ENCODE peak calls at places on chromosomes 4 and X, in four cellular contexts. Q is testis, U is right atrium auricular region, O is K562. S is an unnamed sample.

GRCh38 chr4:153222790-153223417 is 18.7 kb downstream of the TRIM2 start:
- DNase-seq in U (no peak), O (no peak), Q (peak; percentile 70), S (no peak)

GRCh38 chrX:70262952-70263567 is 3.1 kb upstream of the P2RY4 start:
- DNase-seq in U (no peak), Q (peak; percentile 47), O (peak; percentile 45), S (no peak)

GRCh38 chr4:6755088-6755753 is 27.3 kb upstream of the KIAA0232 start:
- DNase-seq in O (no peak), U (no peak), Q (peak; percentile 25), S (no peak)

GRCh38 chrX:135170877-135171519 is at the start of gene CT55:
- DNase-seq in Q (peak; percentile 31), O (peak; percentile 91), U (no peak), S (no peak)

GRCh38 chr4:94486372-94486801 is 34.6 kb downstream of the PDLIM5 start:
- DNase-seq in U (no peak), O (no peak), Q (no peak), S (no peak)

GRCh38 chrX:136910565-136911040 is 30.1 kb upstream of the RBMX start:
- DNase-seq in U (no peak), Q (no peak), O (no peak), S (no peak)

GRCh38 chr4:38924266-38924827 is 56.7 kb downstream of the FAM114A1 start:
- DNase-seq in O (no peak), Q (no peak), U (no peak), S (no peak)

GRCh38 chr4:81470456-81471327 is 1.0 kb downstream of the RASGEF1B start:
- DNase-seq in Q (peak; percentile 73), O (peak; percentile 7), U (peak; percentile 82), S (peak; percentile 14)

GRCh38 chrX:147978931-147979330 is 2.2 kb upstream of the FMR1NB start:
- DNase-seq in Q (no peak), U (no peak), O (no peak), S (no peak)

GRCh38 chrX:111830561-111830960 is 45.4 kb upstream of the TRPC5OS start:
- DNase-seq in Q (no peak), O (no peak), U (no peak), S (no peak)

GRCh38 chrX:31546130-31546529 is 474.3 kb upstream of the FTHL17 start:
- DNase-seq in Q (no peak), U (no peak), O (no peak), S (no peak)

GRCh38 chr4:57110635-57111546 is 706 bp upstream of the IGFBP7 start:
- DNase-seq in U (peak; percentile 72), Q (peak; percentile 60), O (no peak), S (no peak)

GRCh38 chr4:139014391-139015268 is 951 bp upstream of the NOCT start:
- DNase-seq in U (no peak), O (no peak), Q (no peak), S (no peak)

GRCh38 chr4:70992354-70992753 is 1.1 kb upstream of the DCK start:
- DNase-seq in U (no peak), O (no peak), Q (no peak), S (no peak)

GRCh38 chr4:42865572-42866189 is 26.8 kb upstream of the GRXCR1 start:
- DNase-seq in U (peak; percentile 65), O (peak; percentile 22), Q (peak; percentile 78), S (peak; percentile 47)

GRCh38 chr4:92303621-92304027 is at the start of gene GRID2:
- DNase-seq in O (no peak), U (no peak), Q (peak; percentile 23), S (no peak)

GRCh38 chr4:39367166-39367565 is 1.0 kb upstream of the RFC1 start:
- DNase-seq in O (no peak), U (no peak), Q (no peak), S (no peak)

GRCh38 chr4:1056671-1057402 is 45.4 kb downstream of the FGFRL1 start:
- DNase-seq in O (no peak), Q (no peak), U (no peak), S (no peak)

GRCh38 chrX:1313788-1314187 is 22.8 kb upstream of the IL3RA start:
- DNase-seq in O (no peak), U (no peak), Q (no peak), S (no peak)

GRCh38 chr4:126718161-126718560 is 914.6 kb upstream of the INTU start:
- DNase-seq in U (no peak), Q (no peak), O (peak; percentile 27), S (no peak)

GRCh38 chr4:153432971-153433752 is 33.0 kb upstream of the TMEM131L start:
- DNase-seq in O (peak; percentile 50), U (peak; percentile 70), Q (peak; percentile 32), S (peak; percentile 47)

GRCh38 chrX:2632533-2633504 is 58.3 kb upstream of the CD99 start:
- DNase-seq in Q (no peak), O (no peak), U (no peak), S (no peak)

GRCh38 chr4:53541577-53542206 is 49.6 kb downstream of the LNX1 start:
- DNase-seq in O (no peak), U (no peak), Q (no peak), S (no peak)

GRCh38 chr4:168119100-168119499 is 26.8 kb downstream of the ANXA10 start:
- DNase-seq in Q (no peak), U (no peak), O (no peak), S (no peak)

GRCh38 chr4:43103048-43103447 is 210.5 kb downstream of the GRXCR1 start:
- DNase-seq in O (no peak), U (no peak), Q (no peak), S (no peak)

GRCh38 chr4:177404980-177405379 is 37.3 kb downstream of the AGA start:
- DNase-seq in U (no peak), Q (no peak), O (no peak), S (no peak)

GRCh38 chr4:29131304-29131703 is 1588.9 kb upstream of the PCDH7 start:
- DNase-seq in U (no peak), O (no peak), Q (no peak), S (no peak)

GRCh38 chr4:54268151-54268550 is 39.1 kb downstream of the PDGFRA start:
- DNase-seq in U (no peak), Q (no peak), O (no peak), S (no peak)

GRCh38 chr4:70868778-70869177 is 29.1 kb upstream of the GRSF1 start:
- DNase-seq in O (no peak), U (no peak), Q (no peak), S (no peak)

GRCh38 chrX:72609313-72609712 is 36.7 kb upstream of the HDAC8 start:
- DNase-seq in Q (no peak), O (peak; percentile 5), U (no peak), S (no peak)
- TF ChIP-seq CTCF in Q (no peak), O (peak; percentile 17), U (no peak), S (no peak)

GRCh38 chr4:151202381-151202780 is 74.6 kb upstream of the PRSS48 start:
- DNase-seq in Q (no peak), U (no peak), O (no peak), S (no peak)
- H3K4me1 ChIP-seq in Q (peaks cover 36% of the 10 kb centered on the region), U (no peaks in the 10 kb centered on the region), O (no peaks in the 10 kb centered on the region), S (no peaks in the 10 kb centered on the region)

DNA sequence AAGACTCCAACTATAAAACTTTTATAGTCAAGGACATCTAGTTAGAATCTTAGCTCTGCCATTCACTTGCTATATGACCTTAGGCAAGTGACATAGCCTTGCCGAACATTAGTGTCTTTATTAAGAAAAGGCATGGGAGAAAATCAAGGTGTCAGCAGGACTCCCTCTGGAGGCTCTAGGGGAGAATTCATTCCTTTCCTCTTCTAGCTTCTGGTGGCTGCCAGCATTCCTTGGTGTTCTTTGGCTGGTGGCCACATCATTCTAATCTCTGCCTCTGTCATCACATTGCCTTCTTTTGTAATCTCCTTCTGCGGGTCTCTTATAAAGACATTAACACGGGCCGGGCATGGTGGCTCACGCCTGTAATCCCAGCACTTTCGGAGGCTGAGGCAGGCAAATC is 99.8 kb downstream of the PPP1R2C start:
- DNase-seq in U (no peak), O (no peak), Q (peak; percentile 15), S (no peak)
- TF ChIP-seq CTCF in U (no peak), O (no peak), Q (no peak), S (no peak)

DNA sequence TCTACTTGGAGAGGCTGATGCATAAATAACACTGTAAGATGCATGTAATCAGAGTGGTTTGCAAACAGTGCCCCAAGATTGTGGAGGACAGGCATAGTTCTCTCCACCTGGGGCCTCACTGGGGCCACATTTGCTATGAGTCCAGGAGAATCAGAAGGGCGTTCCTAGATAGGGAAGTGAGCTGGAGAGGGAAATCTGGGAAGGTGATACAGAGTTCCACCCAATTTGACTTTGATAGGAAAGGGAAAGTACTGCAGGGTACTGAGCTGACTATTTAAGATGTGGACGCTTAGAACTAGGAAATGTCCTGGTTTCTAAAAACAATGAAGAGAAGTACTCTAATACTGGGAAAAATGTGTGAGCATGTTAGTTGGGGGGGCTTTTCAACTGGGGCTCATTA is 33.9 kb downstream of the FAM9C start:
- DNase-seq in U (no peak), O (no peak), Q (no peak), S (no peak)
- H3K4me1 ChIP-seq in U (no peaks in the 10 kb centered on the region), O (peaks cover 17% of the 10 kb centered on the region), Q (no peaks in the 10 kb centered on the region), S (peaks cover 57% of the 10 kb centered on the region)

GRCh38 chr4:102554988-102555387 is 53.8 kb downstream of the NFKB1 start:
- DNase-seq in U (no peak), O (no peak), Q (no peak), S (no peak)

GRCh38 chr4:102552781-102553180 is 51.6 kb downstream of the NFKB1 start:
- DNase-seq in Q (no peak), O (no peak), U (no peak), S (no peak)

GRCh38 chr4:102551946-102552575 is 50.9 kb downstream of the NFKB1 start:
- DNase-seq in Q (no peak), O (no peak), U (no peak), S (no peak)

GRCh38 chr4:102553982-102554381 is 52.8 kb downstream of the NFKB1 start:
- DNase-seq in Q (no peak), O (no peak), U (no peak), S (no peak)

DNA sequence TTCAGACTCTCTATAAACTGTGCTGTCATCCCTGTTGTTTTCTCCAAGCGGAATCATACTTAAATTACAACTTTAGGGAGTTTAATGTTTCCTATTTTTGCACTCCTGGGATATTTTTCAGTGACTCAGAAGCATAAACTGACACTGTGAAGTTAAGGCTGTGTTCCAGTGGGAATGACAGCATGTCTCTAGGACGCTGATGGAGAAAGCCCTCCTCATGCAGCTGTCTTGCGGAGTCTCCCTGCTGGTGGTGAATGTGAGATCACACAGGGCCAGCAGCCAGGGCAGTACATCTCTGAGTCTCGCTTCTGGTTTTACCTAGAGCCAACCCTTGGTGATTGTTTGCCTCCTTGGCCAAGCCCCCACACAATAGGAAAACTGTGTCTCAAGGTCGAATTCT is 53.3 kb downstream of the NFKB1 start:
- DNase-seq in O (no peak), Q (no peak), U (peak; percentile 78), S (no peak)
- TF ChIP-seq CTCF in O (no peak), Q (no peak), U (no peak), S (no peak)

DNA sequence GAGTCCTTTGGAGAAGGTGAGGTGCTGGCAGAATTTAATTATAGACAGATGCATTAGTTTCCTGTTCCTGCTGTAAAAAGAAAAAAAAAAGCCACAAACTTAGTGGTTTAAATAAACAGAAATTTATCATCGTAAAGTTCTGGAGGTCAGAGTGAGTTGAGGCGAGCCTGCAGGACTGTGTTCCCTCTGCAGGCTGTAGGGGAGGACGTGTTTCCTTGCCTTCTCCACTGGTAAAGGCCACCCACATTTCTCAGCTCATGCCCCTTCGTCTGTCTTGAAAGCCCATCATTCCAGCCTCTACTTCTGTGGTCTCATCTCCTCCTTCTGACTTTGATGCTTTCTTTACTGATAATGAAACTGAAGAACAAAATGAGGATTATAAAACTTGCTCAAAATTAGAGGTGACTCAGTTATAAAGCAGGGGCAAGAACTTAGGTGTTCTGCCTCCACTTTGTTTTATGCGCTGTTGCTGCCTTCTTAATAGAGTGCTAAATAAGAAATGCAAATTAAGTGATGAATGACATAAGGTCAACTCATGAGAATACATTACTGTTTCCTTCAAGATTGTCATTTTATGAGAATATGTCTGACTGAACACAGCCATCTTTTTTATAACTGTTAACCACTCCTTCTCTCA is 143.1 kb downstream of the STIM2 start:
- DNase-seq in U (no peak), O (no peak), Q (no peak), S (no peak)
- H3K4me1 ChIP-seq in U (no peaks in the 10 kb centered on the region), O (no peaks in the 10 kb centered on the region), Q (peaks cover 4% of the 10 kb centered on the region), S (peaks cover 15% of the 10 kb centered on the region)